ENCODE peak calls at places on chromosomes 13 and 19, in five cellular contexts. O is H1, F is heart right ventricle, X is K562, C is fibroblast of lung. E is an unnamed sample.

GRCh38 chr19:6476155-6476895 is 5.3 kb downstream of the DENND1C start:
- DNase-seq in O (peak; percentile 100), F (no peak), X (peak; percentile 85), C (peak; percentile 23), E (peak; percentile 95)

GRCh38 chr13:51453308-51453958 is 597 bp upstream of the INTS6 start:
- DNase-seq in O (no peak), F (peak; percentile 85), X (peak; percentile 62), C (no peak), E (peak; percentile 86)

GRCh38 chr13:74450525-74450845 is 316.3 kb upstream of the KLF12 start:
- DNase-seq in O (no peak), F (no peak), X (no peak), C (no peak), E (no peak)

GRCh38 chr19:42480335-42481095 is 37.8 kb upstream of the CXCL17 start:
- DNase-seq in O (no peak), F (no peak), X (no peak), C (peak; percentile 13), E (no peak)

GRCh38 chr13:109281823-109282239 is 504.6 kb downstream of the IRS2 start:
- DNase-seq in O (no peak), F (peak; percentile 34), X (no peak), C (peak; percentile 21), E (no peak)

GRCh38 chr19:35544110-35544802 is 1.2 kb upstream of the TMEM147 start:
- DNase-seq in O (no peak), F (no peak), X (no peak), C (no peak), E (no peak)

GRCh38 chr13:21934309-21934708 is 263.4 kb downstream of the FGF9 start:
- DNase-seq in O (no peak), F (no peak), X (no peak), C (no peak), E (no peak)

GRCh38 chr13:58883405-58883804 is 1251.9 kb downstream of the PCDH17 start:
- DNase-seq in O (no peak), F (no peak), X (no peak), C (no peak), E (no peak)

GRCh38 chr19:40633207-40633606 is 32.0 kb downstream of the LTBP4 start:
- DNase-seq in O (no peak), F (no peak), X (no peak), C (peak; percentile 84), E (no peak)

GRCh38 chr19:5440299-5440698 is 14.9 kb upstream of the ZNRF4 start:
- DNase-seq in O (no peak), F (no peak), X (no peak), C (no peak), E (no peak)

GRCh38 chr13:93266681-93267080 is 40.1 kb downstream of the GPC6 start:
- DNase-seq in O (no peak), F (no peak), X (no peak), C (no peak), E (no peak)

GRCh38 chr13:114112826-114113322 is 19.5 kb downstream of the RASA3 start:
- DNase-seq in O (no peak), F (no peak), X (no peak), C (no peak), E (no peak)

GRCh38 chr13:60759499-60759898 is 362.5 kb downstream of the TDRD3 start:
- DNase-seq in O (no peak), F (no peak), X (no peak), C (peak; percentile 44), E (no peak)

GRCh38 chr19:10018786-10019185 is 5.5 kb downstream of the RDH8 start:
- DNase-seq in O (no peak), F (no peak), X (no peak), C (no peak), E (no peak)

GRCh38 chr19:17294051-17294891 is 9.0 kb downstream of the ABHD8 start:
- DNase-seq in O (peak; percentile 99), F (no peak), X (peak; percentile 89), C (no peak), E (peak; percentile 87)

GRCh38 chr13:68713394-68713793 is 1394.2 kb upstream of the ATXN8OS start:
- DNase-seq in O (no peak), F (no peak), X (no peak), C (peak; percentile 8), E (no peak)

GRCh38 chr19:10699650-10700335 is 1.4 kb upstream of the QTRT1 start:
- DNase-seq in O (peak; percentile 77), F (no peak), X (peak; percentile 52), C (peak; percentile 36), E (peak; percentile 72)

GRCh38 chr19:43997631-43998290 is 5.0 kb upstream of the ZNF230 start:
- DNase-seq in O (no peak), F (peak; percentile 9), X (no peak), C (peak; percentile 61), E (no peak)

GRCh38 chr19:46697142-46697960 is 19.6 kb downstream of the PRKD2 start:
- DNase-seq in O (peak; percentile 99), F (peak; percentile 86), X (peak; percentile 99), C (peak; percentile 56), E (peak; percentile 100)

GRCh38 chr19:55546822-55547614 is 1.7 kb upstream of the SBK3 start:
- DNase-seq in O (no peak), F (peak; percentile 91), X (peak; percentile 63), C (peak; percentile 89), E (peak; percentile 25)

GRCh38 chr19:771332-771785 is 20.4 kb downstream of the MISP start:
- DNase-seq in O (no peak), F (no peak), X (peak; percentile 74), C (peak; percentile 39), E (peak; percentile 64)

GRCh38 chr13:44876782-44877324 is 112.4 kb downstream of the NUFIP1 start:
- DNase-seq in O (peak; percentile 97), F (no peak), X (peak; percentile 49), C (no peak), E (peak; percentile 29)

GRCh38 chr13:97142452-97142851 is 79.7 kb upstream of the MBNL2 start:
- DNase-seq in O (no peak), F (peak; percentile 12), X (peak; percentile 19), C (no peak), E (no peak)

GRCh38 chr19:55082023-55082851 is 6.6 kb downstream of the EPS8L1 start:
- DNase-seq in O (peak; percentile 74), F (peak; percentile 47), X (peak; percentile 51), C (peak; percentile 34), E (peak; percentile 65)

GRCh38 chr19:18322318-18322758 is 538 bp downstream of the LSM4 start:
- DNase-seq in O (no peak), F (peak; percentile 52), X (peak; percentile 62), C (peak; percentile 69), E (peak; percentile 74)
- H3K4me3 ChIP-seq in O (peak overlapping the region; percentile 75), F (peak overlapping the region; percentile 74), X (peak overlapping the region; percentile 69), C (peak overlapping the region; percentile 75), E (peak overlapping the region; percentile 75)

DNA sequence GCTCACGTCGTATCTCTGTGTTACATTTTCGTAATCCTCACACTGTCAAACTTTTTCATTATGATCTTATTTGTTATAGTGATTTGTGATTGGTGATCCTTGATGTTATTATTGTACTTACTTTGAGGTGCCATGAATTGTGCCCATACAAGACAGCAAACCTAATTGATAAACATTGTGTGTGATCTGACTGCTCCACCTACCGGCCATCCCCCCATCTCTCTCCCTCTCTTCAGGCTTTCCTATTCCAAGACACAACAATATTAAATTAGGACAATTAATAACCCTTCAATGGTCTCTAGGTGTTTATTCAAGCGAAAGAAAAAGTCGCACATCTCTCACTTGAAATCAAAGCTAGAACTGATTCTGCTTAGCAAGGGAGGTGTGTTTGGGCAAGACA is 349.3 kb downstream of the RBM26 start:
- DNase-seq in O (no peak), F (no peak), X (no peak), C (no peak), E (no peak)
- TF ChIP-seq CTCF in O (peak; percentile 18), F (no peak), X (peak; percentile 21), C (no peak), E (peak; percentile 49)

DNA sequence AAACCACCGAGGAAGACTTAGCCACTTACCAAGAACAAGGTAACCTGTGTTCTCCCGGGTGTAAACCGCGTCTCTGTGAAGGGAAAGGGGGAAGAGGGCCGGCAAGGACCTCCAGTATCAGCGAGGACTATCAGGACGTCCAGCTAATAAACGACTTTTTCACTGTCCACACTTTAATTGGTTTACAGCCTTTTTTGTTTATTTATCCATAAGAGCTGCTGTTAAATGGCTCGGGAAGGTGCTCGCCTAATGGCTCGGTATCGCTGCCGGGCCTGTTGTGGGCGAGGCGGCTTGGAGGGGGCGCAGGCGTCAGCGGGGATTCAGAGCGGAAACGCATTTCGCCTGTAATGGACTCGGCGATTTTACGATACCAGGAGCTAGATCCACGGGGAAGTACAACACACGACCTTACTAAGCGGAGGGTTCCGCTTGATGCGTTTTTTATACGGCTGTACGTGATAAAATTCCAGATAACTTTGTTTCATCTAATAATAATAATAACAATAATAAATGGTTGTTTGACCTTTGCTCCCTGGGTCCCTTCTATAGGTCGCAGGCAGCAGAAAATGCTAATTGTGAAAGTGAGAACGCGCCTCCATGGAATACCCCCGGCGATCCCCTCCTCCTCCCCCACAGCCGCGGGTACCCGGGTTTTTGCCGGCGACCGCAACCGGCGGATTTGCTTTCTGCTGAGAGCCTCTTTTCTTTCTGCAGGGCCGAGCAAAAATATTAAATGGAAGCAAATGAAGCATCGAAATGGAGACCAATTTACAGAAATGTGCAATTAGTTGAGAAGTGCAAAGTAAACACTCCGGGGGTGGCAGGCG is 2.5 kb upstream of the PDX1 start:
- DNase-seq in O (peak; percentile 57), F (no peak), X (no peak), C (no peak), E (no peak)
- H3K27me3 ChIP-seq in O (peaks cover 71% of the 10 kb centered on the region), F (peaks cover 100% of the 10 kb centered on the region), X (peaks cover 51% of the 10 kb centered on the region), C (peaks cover 52% of the 10 kb centered on the region), E (peaks cover 88% of the 10 kb centered on the region)

GRCh38 chr19:2173841-2174577 is 10.3 kb downstream of the DOT1L start:
- DNase-seq in O (no peak), F (no peak), X (no peak), C (no peak), E (no peak)
- H3K4me3 ChIP-seq in O (no peak overlapping the region), F (no peak overlapping the region), X (no peak overlapping the region), C (no peak overlapping the region), E (no peak overlapping the region)

DNA sequence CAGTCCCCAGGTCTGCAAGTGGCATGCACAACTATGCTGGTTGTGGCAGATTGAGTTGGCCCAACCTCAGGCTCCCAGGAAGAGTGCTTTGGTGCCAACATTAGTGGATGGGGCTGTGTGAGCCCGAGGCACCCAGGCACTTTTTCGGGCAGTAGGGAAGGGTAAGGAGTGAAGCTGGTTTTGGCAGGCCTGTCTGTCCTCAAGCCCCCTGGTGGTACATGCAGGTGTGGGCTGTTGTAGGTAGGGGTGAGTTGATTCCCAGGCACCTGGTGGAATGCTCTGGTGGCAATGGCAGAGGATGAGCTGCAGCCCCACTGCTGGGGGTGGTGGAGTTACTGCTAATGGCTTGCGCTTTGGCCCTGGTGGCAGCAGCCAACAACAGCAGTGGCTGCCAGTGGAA is 723.7 kb upstream of the SLITRK1 start:
- DNase-seq in O (no peak), F (no peak), X (no peak), C (no peak), E (no peak)
- TF ChIP-seq CTCF in O (peak; percentile 29), F (no peak), X (no peak), C (no peak), E (peak; percentile 12)

GRCh38 chr19:29590278-29590677 is 15.8 kb upstream of the POP4 start:
- DNase-seq in O (no peak), F (no peak), X (no peak), C (no peak), E (no peak)
- H3K27me3 ChIP-seq in O (no peaks in the 10 kb centered on the region), F (peaks cover 27% of the 10 kb centered on the region), X (peaks cover 22% of the 10 kb centered on the region), C (no peaks in the 10 kb centered on the region), E (peaks cover 3% of the 10 kb centered on the region)

GRCh38 chr19:31127132-31127967 is 221.9 kb downstream of the TSHZ3 start:
- DNase-seq in O (no peak), F (no peak), X (no peak), C (peak; percentile 98), E (no peak)
- H3K4me3 ChIP-seq in O (no peak overlapping the region), F (no peak overlapping the region), X (no peak overlapping the region), C (no peak overlapping the region), E (no peak overlapping the region)